ENCODE peak calls at places on chromosomes 13 and 19, in four cellular contexts. O, W, B and T are unnamed samples. For H3K9me3, the result is how much of the 10 kb centered on the place peaks cover.

GRCh38 chr13:30830638-30830965 is 75.5 kb upstream of the MEDAG start:
- DNase-seq in O (no peak), W (no peak), B (no peak), T (no peak)

GRCh38 chr19:7734220-7735203 is 2.6 kb upstream of the CLEC4G start:
- DNase-seq in O (no peak), W (peak), B (no peak), T (no peak)

GRCh38 chr19:10093295-10094186 is 7.4 kb downstream of the SHFL start:
- DNase-seq in O (no peak), W (no peak), B (no peak), T (no peak)

GRCh38 chr13:112335135-112335534 is 41.0 kb upstream of the SPACA7 start:
- DNase-seq in O (no peak), W (no peak), B (no peak), T (no peak)

GRCh38 chr19:34847393-34847792 is 74.4 kb upstream of the ZNF599 start:
- DNase-seq in O (no peak), W (no peak), B (no peak), T (no peak)

GRCh38 chr19:54115071-54116063 is at the start of the genes PRPF31 and TFPT:
- DNase-seq in O (peak), W (peak), B (peak), T (peak)

GRCh38 chr19:4108767-4109625 is 14.9 kb downstream of the MAP2K2 start:
- DNase-seq in O (peak), W (no peak), B (peak), T (no peak)

GRCh38 chr19:35261356-35262100 is 7.2 kb upstream of the USF2 start:
- DNase-seq in O (no peak), W (no peak), B (no peak), T (no peak)

GRCh38 chr13:111505175-111505777 is 184.8 kb downstream of the TEX29 start:
- DNase-seq in O (no peak), W (no peak), B (no peak), T (no peak)

GRCh38 chr19:43540381-43540780 is 7.4 kb downstream of the ZNF575 start:
- DNase-seq in O (no peak), W (no peak), B (no peak), T (no peak)

GRCh38 chr13:113916330-113916815 is 52.5 kb upstream of the GAS6 start:
- DNase-seq in O (no peak), W (peak), B (no peak), T (no peak)

GRCh38 chr19:40317338-40317737 is 30.9 kb downstream of the C19orf47 start:
- DNase-seq in O (no peak), W (no peak), B (no peak), T (no peak)

GRCh38 chr13:48493076-48493765 is 39.7 kb downstream of the RCBTB2 start:
- DNase-seq in O (no peak), W (no peak), B (no peak), T (no peak)

GRCh38 chr19:10339380-10339960 is at the start of gene ICAM3:
- DNase-seq in O (peak), W (no peak), B (peak), T (no peak)

GRCh38 chr13:46119883-46120614 is 15.2 kb upstream of the CPB2 start:
- DNase-seq in O (no peak), W (peak), B (no peak), T (no peak)

GRCh38 chr13:106078191-106078590 is 457.3 kb downstream of the EFNB2 start:
- DNase-seq in O (no peak), W (no peak), B (no peak), T (no peak)

GRCh38 chr13:83248751-83249150 is 633.5 kb downstream of the SLITRK1 start:
- DNase-seq in O (no peak), W (no peak), B (no peak), T (no peak)

GRCh38 chr19:42285546-42285945 is 16.4 kb upstream of the PRR19 start:
- DNase-seq in O (no peak), W (no peak), B (no peak), T (no peak)
- H3K4me3 ChIP-seq in O (no peak), W (peak), B (no peak), T (peak)

GRCh38 chr13:84590663-84591062 is 708.4 kb upstream of the SLITRK1 start:
- DNase-seq in O (no peak), W (no peak), B (no peak), T (no peak)

GRCh38 chr13:84591444-84591843 is 709.2 kb upstream of the SLITRK1 start:
- DNase-seq in O (no peak), W (no peak), B (no peak), T (no peak)

DNA sequence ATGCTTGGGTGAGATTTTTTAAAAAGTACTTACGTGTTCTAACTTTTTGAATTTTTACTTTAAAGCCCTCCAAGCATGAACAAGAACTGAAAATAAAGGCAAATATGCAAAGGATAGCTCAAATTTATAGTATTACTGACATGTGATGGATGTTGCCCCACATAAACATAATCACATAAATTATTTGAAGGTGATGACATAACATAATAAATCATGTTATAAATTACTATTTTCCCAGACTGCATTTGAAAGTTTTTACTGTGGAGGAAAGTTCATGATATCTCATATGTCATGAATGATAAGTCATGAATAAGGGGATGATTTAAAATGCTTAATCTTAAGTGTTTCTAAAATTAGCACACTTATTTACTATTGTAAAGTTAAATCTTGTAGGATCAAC is 705.7 kb upstream of the SLITRK1 start:
- DNase-seq in O (no peak), W (no peak), B (no peak), T (no peak)
- H3K9me3 ChIP-seq in O (under half), W (under half), B (under half), T (under half)

GRCh38 chr19:1268392-1269064 is 604 bp upstream of the CIRBP start:
- DNase-seq in O (no peak), W (no peak), B (peak), T (no peak)
- H3K4me3 ChIP-seq in O (peak), W (no peak), B (no peak), T (no peak)

DNA sequence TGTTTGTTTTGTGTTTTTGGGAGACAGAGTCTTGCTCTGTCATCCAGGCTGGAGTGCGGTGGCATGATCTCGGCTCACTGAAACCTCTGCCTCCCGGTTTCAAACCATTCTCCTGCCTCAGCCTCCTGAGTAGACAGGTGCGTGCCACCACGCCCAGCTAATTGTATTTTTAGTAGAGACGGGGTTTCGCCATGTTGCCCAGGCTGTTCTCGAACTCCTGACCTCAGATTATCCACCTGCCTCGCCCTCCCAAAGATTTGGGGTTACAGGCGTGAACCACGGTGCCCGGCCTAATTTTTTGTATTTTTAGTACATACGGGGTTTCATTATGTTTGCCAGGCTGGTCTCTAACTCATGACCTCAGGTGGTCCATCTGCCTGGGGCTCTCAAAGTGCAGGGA is 8.3 kb upstream of the ZNF681 start:
- DNase-seq in O (no peak), W (no peak), B (no peak), T (no peak)
- H3K9me3 ChIP-seq in O (under half), W (under half), B (under half), T (under half)

GRCh38 chr13:98490866-98491265 is 86.0 kb downstream of the STK24 start:
- DNase-seq in O (no peak), W (no peak), B (no peak), T (no peak)

GRCh38 chr13:98488736-98489135 is 88.2 kb downstream of the STK24 start:
- DNase-seq in O (no peak), W (no peak), B (no peak), T (no peak)

GRCh38 chr13:98490195-98490771 is 86.6 kb downstream of the STK24 start:
- DNase-seq in O (no peak), W (no peak), B (no peak), T (no peak)

GRCh38 chr13:98487522-98487921 is 89.4 kb downstream of the STK24 start:
- DNase-seq in O (no peak), W (no peak), B (no peak), T (no peak)

GRCh38 chr13:98489446-98490194 is 87.3 kb downstream of the STK24 start:
- DNase-seq in O (no peak), W (no peak), B (no peak), T (no peak)
- H3K4me3 ChIP-seq in O (no peak), W (no peak), B (no peak), T (no peak)

DNA sequence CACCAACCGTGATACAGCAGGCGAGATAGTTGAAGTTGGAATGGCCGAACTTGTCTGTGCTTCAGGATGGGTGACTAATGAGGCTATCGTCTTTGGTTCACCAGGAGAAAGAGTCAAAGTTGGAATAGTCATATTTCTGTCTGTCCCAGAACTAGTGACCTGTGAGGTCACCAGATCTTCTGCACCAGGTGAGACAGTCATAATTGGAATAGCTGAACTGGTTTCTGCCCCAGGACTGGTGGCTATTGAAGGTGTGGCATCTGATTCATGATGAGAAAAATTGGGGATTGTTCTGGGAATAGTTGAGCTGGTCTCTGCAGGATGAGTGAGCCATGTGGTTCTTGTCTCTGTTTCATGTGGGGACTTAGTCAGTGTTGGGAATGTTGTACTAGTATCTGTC is 71.6 kb downstream of the MUC16 start:
- DNase-seq in O (no peak), W (no peak), B (no peak), T (no peak)
- H3K9me3 ChIP-seq in O (under half), W (under half), B (under half), T (under half)

DNA sequence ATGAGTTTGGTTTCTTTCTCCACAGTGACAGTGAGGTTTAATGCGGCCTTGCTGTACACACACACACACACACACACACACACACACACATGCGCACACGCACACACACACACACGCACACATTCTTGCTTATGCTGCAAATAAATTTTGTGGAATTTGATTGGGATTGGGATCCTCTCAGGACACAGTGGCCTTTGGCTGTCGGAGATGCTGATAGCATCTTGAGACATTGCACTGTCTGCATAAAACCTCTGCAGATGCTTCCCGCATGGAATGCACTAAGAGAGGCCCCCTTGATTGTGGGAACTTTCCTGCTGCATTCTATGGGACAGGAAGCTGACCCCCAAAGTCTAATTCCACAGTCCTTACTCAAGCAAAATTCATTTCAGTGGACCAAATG is 145.6 kb downstream of the FLT1 start:
- DNase-seq in O (no peak), W (no peak), B (no peak), T (no peak)
- H3K4me3 ChIP-seq in O (no peak), W (no peak), B (no peak), T (no peak)

GRCh38 chr19:33221641-33222040 is 4.0 kb downstream of the SLC7A10 start:
- DNase-seq in O (no peak), W (no peak), B (no peak), T (no peak)
- H3K9me3 ChIP-seq in O (under half), W (under half), B (under half), T (under half)

GRCh38 chr19:19409235-19410030 is 4.0 kb downstream of the GATAD2A start:
- DNase-seq in O (no peak), W (no peak), B (no peak), T (no peak)

GRCh38 chr19:19406878-19407639 is 1.6 kb downstream of the GATAD2A start:
- DNase-seq in O (peak), W (peak), B (peak), T (no peak)

GRCh38 chr19:19407640-19407933 is 2.1 kb downstream of the GATAD2A start:
- DNase-seq in O (no peak), W (no peak), B (no peak), T (no peak)

GRCh38 chr19:19405919-19406877 is 723 bp downstream of the GATAD2A start:
- DNase-seq in O (peak), W (peak), B (peak), T (no peak)

DNA sequence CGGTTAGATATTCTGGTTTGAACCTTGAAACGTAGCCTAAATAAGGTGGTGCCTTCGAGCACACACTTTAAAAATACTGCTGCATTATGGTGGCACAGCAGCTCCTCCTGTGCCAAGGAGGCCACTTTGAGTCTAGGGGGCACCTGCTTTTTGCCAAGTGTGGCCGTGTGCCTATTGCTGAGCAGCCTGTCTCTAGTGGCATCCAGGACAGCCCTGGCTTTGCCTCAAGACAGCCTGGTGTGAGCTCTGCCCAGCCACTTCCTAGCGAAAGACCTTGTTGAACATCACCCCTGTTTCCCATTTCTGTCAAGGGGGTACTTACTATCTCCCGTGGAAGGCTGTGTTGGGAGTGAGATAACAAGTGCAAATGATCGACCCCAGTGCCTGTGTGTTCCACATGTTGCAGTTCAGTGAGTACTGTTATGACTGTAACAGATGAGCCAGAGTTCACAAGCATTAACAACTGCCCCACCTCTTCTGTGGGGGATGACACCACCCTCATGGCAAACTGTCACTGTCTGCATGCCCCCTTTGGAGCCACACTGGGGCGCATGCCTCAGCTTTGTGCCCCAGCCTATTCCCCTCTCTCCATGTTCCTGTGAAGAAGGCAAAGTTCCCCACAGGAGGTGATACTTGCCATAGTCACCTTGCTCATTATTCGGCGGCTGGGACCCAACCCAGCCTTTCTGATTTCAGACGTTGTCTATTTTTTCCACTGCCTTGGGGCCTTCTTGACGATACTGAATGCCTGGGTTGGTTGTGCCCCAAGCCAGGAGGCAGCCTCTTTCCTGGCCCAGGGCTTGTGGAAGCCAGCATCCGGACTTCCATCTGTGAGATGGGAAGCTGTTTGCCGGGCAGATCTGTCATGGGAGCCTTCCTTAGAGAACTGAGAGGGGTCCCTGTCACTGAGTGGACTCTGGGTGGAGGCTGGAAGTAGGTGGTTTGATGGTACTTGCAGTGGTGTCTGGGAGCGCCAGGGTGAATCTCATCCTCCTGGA is 5.4 kb downstream of the GATAD2A start:
- DNase-seq in O (no peak), W (no peak), B (no peak), T (no peak)
- H3K4me3 ChIP-seq in O (no peak), W (no peak), B (no peak), T (no peak)

GRCh38 chr13:73972503-73972902 is 161.7 kb downstream of the KLF12 start:
- DNase-seq in O (no peak), W (no peak), B (no peak), T (no peak)
- H3K9me3 ChIP-seq in O (under half), W (under half), B (under half), T (under half)